ENCODE peak calls at places on chromosomes 3 and 15, in eight cellular contexts. E, F, Q, T, D, U, B and G are unnamed samples.

GRCh38 chr3:177904661-177905060 is 631.6 kb upstream of the KCNMB2 start:
- DNase-seq in T (peak; percentile 33), B (no peak), U (peak; percentile 48), D (no peak), Q (no peak), F (no peak), E (no peak), G (no peak)

GRCh38 chr15:52511084-52511483 is 17.6 kb downstream of the MYO5A start:
- DNase-seq in D (no peak), B (no peak), T (no peak), Q (no peak), U (no peak), E (no peak), F (no peak), G (no peak)

GRCh38 chr3:112437146-112438022 is 61.9 kb downstream of the BTLA start:
- DNase-seq in T (peak; percentile 27), E (peak; percentile 81), D (no peak), F (peak; percentile 40), U (peak; percentile 58), B (no peak), Q (peak; percentile 4), G (no peak)

GRCh38 chr3:168024537-168024941 is 71.2 kb downstream of the GOLIM4 start:
- DNase-seq in U (peak; percentile 93), Q (no peak), B (peak; percentile 65), E (no peak), D (no peak), F (no peak), T (peak; percentile 95), G (peak; percentile 58)

GRCh38 chr15:100189319-100189718 is 152.5 kb downstream of the ADAMTS17 start:
- DNase-seq in E (no peak), U (no peak), F (no peak), T (no peak), D (no peak), B (no peak), Q (no peak), G (no peak)

GRCh38 chr3:142844339-142844977 is 44.4 kb downstream of the PCOLCE2 start:
- DNase-seq in U (peak; percentile 48), D (no peak), B (no peak), F (peak; percentile 45), T (peak; percentile 61), Q (peak; percentile 33), E (peak; percentile 77), G (no peak)

GRCh38 chr3:23405081-23405480 is 202.0 kb downstream of the UBE2E2 start:
- DNase-seq in Q (no peak), E (peak; percentile 47), T (no peak), D (no peak), F (no peak), B (no peak), U (no peak), G (no peak)

GRCh38 chr3:28139288-28139687 is 102.1 kb upstream of the CMC1 start:
- DNase-seq in B (no peak), D (no peak), T (no peak), E (no peak), U (peak; percentile 1), F (no peak), Q (no peak), G (no peak)

GRCh38 chr3:29335438-29335837 is 54.6 kb downstream of the RBMS3 start:
- DNase-seq in B (no peak), F (peak; percentile 1), Q (peak; percentile 49), E (no peak), U (peak; percentile 98), T (peak; percentile 98), D (no peak), G (peak; percentile 94)

GRCh38 chr15:70795311-70795665 is 31.9 kb upstream of the UACA start:
- DNase-seq in B (no peak), E (no peak), U (peak; percentile 96), T (peak; percentile 98), Q (no peak), F (no peak), D (no peak), G (peak; percentile 83)

GRCh38 chr3:40940651-40941050 is 258.7 kb upstream of the CTNNB1 start:
- DNase-seq in T (no peak), D (no peak), U (no peak), E (no peak), F (no peak), Q (no peak), B (no peak), G (no peak)

GRCh38 chr3:182567666-182568065 is 225.6 kb upstream of the ATP11B start:
- DNase-seq in B (no peak), F (peak; percentile 4), T (no peak), U (no peak), E (no peak), D (no peak), Q (peak; percentile 13), G (no peak)

GRCh38 chr3:113117511-113118302 is 93.7 kb upstream of the BOC start:
- DNase-seq in T (peak; percentile 17), Q (no peak), U (peak; percentile 35), F (no peak), B (no peak), D (no peak), E (no peak), G (no peak)

GRCh38 chr3:23993556-23994246 is 48.6 kb downstream of the NR1D2 start:
- DNase-seq in D (no peak), E (no peak), B (no peak), F (no peak), T (no peak), U (no peak), Q (no peak), G (no peak)

GRCh38 chr15:94231728-94232086 is 346 bp downstream of the MCTP2 start:
- DNase-seq in F (no peak), D (no peak), U (peak; percentile 48), E (peak; percentile 70), Q (peak; percentile 57), B (no peak), T (no peak), G (no peak)

GRCh38 chr3:2944628-2945027 is 165.5 kb downstream of the IL5RA start:
- DNase-seq in Q (no peak), T (no peak), D (no peak), E (no peak), F (no peak), B (no peak), U (no peak), G (no peak)

GRCh38 chr3:9032236-9032777 is 69.0 kb upstream of the RAD18 start:
- DNase-seq in F (no peak), T (no peak), B (no peak), E (no peak), Q (no peak), U (no peak), D (no peak), G (no peak)

GRCh38 chr15:38474155-38474757 is 20.3 kb downstream of the FAM98B start:
- DNase-seq in Q (peak; percentile 68), E (peak; percentile 90), D (no peak), T (peak; percentile 69), F (peak; percentile 44), U (peak; percentile 66), B (no peak), G (peak; percentile 44)

GRCh38 chr3:76122007-76122406 is 336.7 kb upstream of the ZNF717 start:
- DNase-seq in F (no peak), T (peak; percentile 70), U (peak; percentile 3), B (no peak), Q (no peak), D (no peak), E (no peak), G (no peak)

GRCh38 chr3:180420016-180420415 is 181.9 kb upstream of the TTC14 start:
- DNase-seq in E (no peak), F (no peak), D (no peak), U (no peak), B (no peak), Q (no peak), T (peak; percentile 71), G (no peak)

GRCh38 chr15:34993877-34994276 is 5.8 kb upstream of the ZNF770 start:
- DNase-seq in B (no peak), U (no peak), T (no peak), D (no peak), Q (no peak), F (no peak), E (no peak), G (no peak)

GRCh38 chr15:68418611-68419161 is 13.3 kb downstream of the ITGA11 start:
- DNase-seq in B (no peak), T (no peak), E (no peak), Q (no peak), D (no peak), F (no peak), U (peak; percentile 91), G (peak; percentile 18)

GRCh38 chr15:92646216-92646615 is 9.4 kb downstream of the FAM174B start:
- DNase-seq in B (no peak), E (no peak), F (no peak), U (no peak), Q (no peak), D (no peak), T (no peak), G (no peak)

GRCh38 chr15:57510647-57511046 is 81.1 kb upstream of the MYZAP start:
- DNase-seq in B (no peak), F (no peak), U (peak; percentile 94), Q (no peak), E (no peak), D (no peak), T (no peak), G (peak; percentile 74)

GRCh38 chr3:50995085-50995824 is 320.5 kb downstream of the DOCK3 start:
- DNase-seq in B (no peak), T (no peak), U (no peak), D (no peak), E (no peak), Q (no peak), F (no peak), G (no peak)

GRCh38 chr15:67998599-67999122 is 55.5 kb upstream of the PIAS1 start:
- DNase-seq in D (no peak), E (peak; percentile 17), T (peak; percentile 68), B (no peak), Q (no peak), U (peak; percentile 66), F (no peak), G (no peak)

GRCh38 chr15:83700082-83700481 is 46.2 kb downstream of the ADAMTSL3 start:
- DNase-seq in U (no peak), E (no peak), F (no peak), T (no peak), B (no peak), D (no peak), Q (no peak), G (no peak)

GRCh38 chr3:150443331-150443741 is 35.2 kb downstream of the TSC22D2 start:
- DNase-seq in Q (no peak), D (no peak), U (peak; percentile 69), B (no peak), F (no peak), T (peak; percentile 51), E (no peak), G (no peak)

GRCh38 chr3:188319569-188319968 is 165.6 kb downstream of the LPP start:
- DNase-seq in D (no peak), F (no peak), T (peak; percentile 61), E (no peak), B (no peak), U (peak; percentile 28), Q (no peak), G (no peak)

GRCh38 chr3:143644370-143645089 is 203.7 kb downstream of the SLC9A9 start:
- DNase-seq in F (peak; percentile 52), T (peak; percentile 83), B (no peak), U (peak; percentile 85), E (peak; percentile 88), Q (peak; percentile 76), D (no peak), G (peak; percentile 77)

GRCh38 chr3:193688845-193689714 is 96.1 kb downstream of the OPA1 start:
- DNase-seq in U (no peak), B (no peak), F (no peak), D (no peak), E (no peak), Q (no peak), T (no peak), G (no peak)

GRCh38 chr3:1963896-1964295 is 134.8 kb upstream of the CNTN4 start:
- DNase-seq in U (no peak), D (no peak), T (no peak), F (no peak), E (no peak), B (no peak), Q (no peak), G (no peak)

GRCh38 chr15:33032053-33032452 is 162.5 kb downstream of the FMN1 start:
- DNase-seq in B (no peak), U (no peak), E (no peak), D (no peak), Q (no peak), F (no peak), T (no peak), G (no peak)

GRCh38 chr3:57080171-57080570 is 19.7 kb downstream of the SPATA12 start:
- DNase-seq in B (no peak), Q (no peak), D (no peak), F (peak; percentile 65), U (no peak), T (no peak), E (no peak), G (no peak)